ENCODE peak calls at places on chromosomes 3 and 15, in ten cellular contexts. B is A549, J is fibroblast of pulmonary artery, U is WTC11, T is BE2C, O is left lung, P is nephron progenitor cell, R is AG10803, N is endothelial cell of umbilical vein, I is breast epithelium. C is an unnamed sample.

GRCh38 chr15:78950343-78950742 is 5.5 kb upstream of the CTSH start:
- DNase-seq in B (no peak), J (no peak), U (no peak), I (no peak), N (no peak), O (no peak), T (no peak), P (no peak), R (no peak), C (no peak)

GRCh38 chr3:16084887-16085286 is 89.6 kb upstream of the GALNT15 start:
- DNase-seq in O (no peak), N (peak), P (no peak), T (no peak), U (no peak), I (no peak), B (no peak), J (peak), R (peak), C (no peak)

GRCh38 chr3:141080407-141080806 is 29.3 kb downstream of the SPSB4 start:
- DNase-seq in O (no peak), N (no peak), J (no peak), T (no peak), P (no peak), R (no peak), I (no peak), B (no peak), U (no peak), C (no peak)

GRCh38 chr3:58167431-58168351 is 43.1 kb downstream of the DNASE1L3 start:
- DNase-seq in T (peak), U (peak), I (no peak), N (peak), B (peak), J (peak), P (peak), O (peak), R (peak), C (peak)

GRCh38 chr15:64045774-64046346 is 425 bp downstream of the DAPK2 start:
- DNase-seq in B (no peak), I (no peak), N (no peak), J (no peak), U (no peak), R (no peak), P (no peak), T (no peak), O (no peak), C (peak)

GRCh38 chr3:155753038-155753647 is 8.3 kb upstream of the PLCH1 start:
- DNase-seq in O (no peak), U (no peak), P (no peak), J (peak), B (peak), R (peak), N (peak), T (no peak), I (no peak), C (no peak)

GRCh38 chr15:85407421-85408269 is 27.2 kb downstream of the AKAP13 start:
- DNase-seq in P (no peak), O (no peak), I (no peak), J (peak), R (peak), B (peak), N (peak), U (no peak), T (no peak), C (no peak)

GRCh38 chr3:71987089-71987735 is 202.3 kb upstream of the PROK2 start:
- DNase-seq in N (peak), T (no peak), O (no peak), B (peak), J (peak), I (no peak), P (no peak), R (no peak), U (peak), C (no peak)

GRCh38 chr15:78207641-78208340 is 26.6 kb downstream of the ACSBG1 start:
- DNase-seq in B (no peak), R (no peak), I (no peak), T (no peak), J (no peak), O (no peak), N (no peak), P (no peak), U (no peak), C (no peak)

GRCh38 chr15:87711011-87711410 is 545.5 kb downstream of the NTRK3 start:
- DNase-seq in N (no peak), U (no peak), P (no peak), T (no peak), B (no peak), J (peak), R (no peak), O (no peak), I (no peak), C (no peak)

GRCh38 chr15:38514601-38515000 is 50.0 kb downstream of the RASGRP1 start:
- DNase-seq in R (no peak), T (no peak), U (no peak), J (no peak), B (no peak), N (peak), O (no peak), I (no peak), P (peak), C (no peak)

GRCh38 chr15:25501828-25502446 is 63.1 kb upstream of the UBE3A start:
- DNase-seq in J (peak), R (peak), U (no peak), N (peak), B (peak), T (peak), O (no peak), P (no peak), I (no peak), C (no peak)

GRCh38 chr15:31024979-31025378 is 33.6 kb upstream of the MTMR10 start:
- DNase-seq in U (no peak), T (no peak), I (no peak), N (peak), P (no peak), O (no peak), J (peak), B (no peak), R (peak), C (no peak)

GRCh38 chr3:51337666-51338065 is 47.4 kb upstream of the MANF start:
- DNase-seq in T (no peak), N (no peak), P (no peak), B (no peak), R (no peak), U (no peak), O (no peak), J (no peak), I (no peak), C (no peak)

GRCh38 chr3:158808697-158809096 is 6.8 kb downstream of the MFSD1 start:
- DNase-seq in T (no peak), P (no peak), I (no peak), J (peak), O (peak), R (peak), U (no peak), B (no peak), N (no peak), C (no peak)

GRCh38 chr3:166902374-166902773 is 477.7 kb downstream of the ZBBX start:
- DNase-seq in T (no peak), P (no peak), N (no peak), R (no peak), B (no peak), O (no peak), U (no peak), I (no peak), J (peak), C (no peak)

GRCh38 chr3:179715582-179715981 is 62.7 kb downstream of the USP13 start:
- DNase-seq in R (peak), B (no peak), P (no peak), I (no peak), U (no peak), T (no peak), J (no peak), N (no peak), O (no peak), C (no peak)

GRCh38 chr3:11272913-11273574 is 847 bp downstream of the ATG7 start:
- DNase-seq in U (no peak), J (peak), N (no peak), O (no peak), B (no peak), R (peak), I (no peak), P (no peak), T (no peak), C (no peak)

GRCh38 chr3:16132926-16133325 is 41.6 kb upstream of the GALNT15 start:
- DNase-seq in I (no peak), J (peak), B (no peak), R (peak), O (no peak), T (no peak), P (no peak), N (no peak), U (no peak), C (no peak)

GRCh38 chr15:74402873-74403589 is 30.7 kb downstream of the SEMA7A start:
- DNase-seq in T (no peak), B (no peak), O (peak), I (no peak), J (no peak), R (no peak), P (no peak), U (no peak), N (no peak), C (no peak)

GRCh38 chr3:72398781-72399180 is 449.5 kb downstream of the SHQ1 start:
- DNase-seq in R (no peak), I (no peak), O (no peak), P (no peak), B (no peak), J (no peak), T (no peak), U (no peak), N (no peak), C (no peak)

GRCh38 chr3:3625461-3626271 is 173.6 kb upstream of the LRRN1 start:
- DNase-seq in P (no peak), I (no peak), N (no peak), T (no peak), B (no peak), O (no peak), J (no peak), U (no peak), R (no peak), C (no peak)

GRCh38 chr3:23806322-23807160 is 786 bp downstream of the UBE2E1 start:
- DNase-seq in N (peak), U (peak), T (peak), B (no peak), P (peak), R (no peak), I (no peak), O (peak), J (peak), C (peak)

GRCh38 chr3:143831998-143832397 is 16.3 kb downstream of the SLC9A9 start:
- DNase-seq in R (no peak), P (no peak), O (no peak), J (no peak), N (no peak), B (no peak), U (no peak), I (no peak), T (no peak), C (no peak)

GRCh38 chr3:5431811-5432378 is 244.4 kb downstream of the EDEM1 start:
- DNase-seq in N (no peak), T (no peak), R (no peak), O (no peak), B (no peak), U (no peak), I (no peak), P (no peak), J (no peak), C (no peak)

GRCh38 chr3:149471991-149472390 is 2.5 kb upstream of the TM4SF4 start:
- DNase-seq in U (no peak), P (no peak), N (no peak), O (no peak), R (peak), J (no peak), T (no peak), B (peak), I (no peak), C (no peak)

GRCh38 chr3:114447545-114447944 is 153.7 kb downstream of the TIGIT start:
- DNase-seq in J (no peak), I (no peak), P (no peak), R (no peak), U (no peak), B (no peak), O (no peak), T (no peak), N (no peak), C (no peak)

GRCh38 chr15:71125831-71126453 is 10.7 kb downstream of the THSD4 start:
- DNase-seq in J (no peak), P (no peak), I (no peak), N (no peak), R (no peak), T (peak), O (no peak), U (peak), B (peak), C (no peak)

GRCh38 chr15:100614336-100614735 is 11.9 kb downstream of the ASB7 start:
- DNase-seq in N (no peak), R (no peak), P (no peak), T (no peak), J (no peak), B (no peak), O (no peak), U (no peak), I (no peak), C (no peak)

GRCh38 chr3:38005076-38006020 is 14.8 kb downstream of the VILL start:
- DNase-seq in P (no peak), I (peak), O (no peak), B (no peak), U (no peak), T (no peak), R (peak), N (no peak), J (no peak), C (peak)

GRCh38 chr3:186991470-186991869 is 61.1 kb downstream of the ST6GAL1 start:
- DNase-seq in I (no peak), N (no peak), U (no peak), B (no peak), T (no peak), O (no peak), R (no peak), P (no peak), J (no peak), C (no peak)

GRCh38 chr3:11297126-11297525 is 24.9 kb downstream of the ATG7 start:
- DNase-seq in R (no peak), U (no peak), T (no peak), I (no peak), O (no peak), J (no peak), P (no peak), N (no peak), B (no peak), C (no peak)

GRCh38 chr3:157429703-157430102 is 6.9 kb upstream of the PTX3 start:
- DNase-seq in J (peak), I (no peak), B (no peak), U (no peak), O (no peak), N (peak), T (no peak), P (no peak), R (no peak), C (no peak)

GRCh38 chr15:70025413-70026296 is 72.1 kb downstream of the TLE3 start:
- DNase-seq in I (no peak), O (no peak), R (peak), J (no peak), N (no peak), P (no peak), B (no peak), T (no peak), U (no peak), C (no peak)

GRCh38 chr3:1251282-1252060 is 158.6 kb downstream of the CNTN6 start:
- DNase-seq in B (no peak), O (no peak), I (no peak), T (no peak), N (no peak), R (no peak), J (peak), U (no peak), P (no peak), C (no peak)
- TF ChIP-seq CTCF in B (no peak), O (no peak), I (no peak), T (peak), N (no peak), R (peak), J (peak), U (no peak), P (no peak), C (peak)

DNA sequence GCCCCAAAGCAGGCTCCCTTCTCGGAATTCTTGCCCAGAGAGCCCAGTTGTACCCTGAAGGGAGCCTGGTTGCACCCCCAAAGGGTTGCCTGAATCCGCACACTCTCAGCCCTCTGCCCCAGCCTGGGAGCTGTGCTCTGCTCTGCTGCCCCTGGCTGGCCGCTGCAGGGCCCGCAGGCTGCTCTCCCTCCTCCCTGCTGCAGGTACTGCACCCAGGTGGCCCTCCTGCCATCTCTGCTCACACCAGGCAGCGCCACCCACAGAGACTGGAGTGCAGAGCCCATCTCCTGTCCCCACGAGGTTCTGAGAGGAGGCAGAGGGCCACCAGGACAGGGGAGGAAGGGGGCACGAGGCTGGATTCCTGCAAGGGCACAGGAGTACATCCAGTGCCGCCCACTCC is 134.2 kb upstream of the NSMCE3 start:
- DNase-seq in P (no peak), O (no peak), R (no peak), I (no peak), T (no peak), U (peak), B (peak), N (no peak), J (no peak), C (no peak)
- TF ChIP-seq CTCF in P (no peak), O (no peak), R (no peak), I (no peak), T (no peak), U (no peak), B (no peak), N (no peak), J (no peak), C (no peak)

DNA sequence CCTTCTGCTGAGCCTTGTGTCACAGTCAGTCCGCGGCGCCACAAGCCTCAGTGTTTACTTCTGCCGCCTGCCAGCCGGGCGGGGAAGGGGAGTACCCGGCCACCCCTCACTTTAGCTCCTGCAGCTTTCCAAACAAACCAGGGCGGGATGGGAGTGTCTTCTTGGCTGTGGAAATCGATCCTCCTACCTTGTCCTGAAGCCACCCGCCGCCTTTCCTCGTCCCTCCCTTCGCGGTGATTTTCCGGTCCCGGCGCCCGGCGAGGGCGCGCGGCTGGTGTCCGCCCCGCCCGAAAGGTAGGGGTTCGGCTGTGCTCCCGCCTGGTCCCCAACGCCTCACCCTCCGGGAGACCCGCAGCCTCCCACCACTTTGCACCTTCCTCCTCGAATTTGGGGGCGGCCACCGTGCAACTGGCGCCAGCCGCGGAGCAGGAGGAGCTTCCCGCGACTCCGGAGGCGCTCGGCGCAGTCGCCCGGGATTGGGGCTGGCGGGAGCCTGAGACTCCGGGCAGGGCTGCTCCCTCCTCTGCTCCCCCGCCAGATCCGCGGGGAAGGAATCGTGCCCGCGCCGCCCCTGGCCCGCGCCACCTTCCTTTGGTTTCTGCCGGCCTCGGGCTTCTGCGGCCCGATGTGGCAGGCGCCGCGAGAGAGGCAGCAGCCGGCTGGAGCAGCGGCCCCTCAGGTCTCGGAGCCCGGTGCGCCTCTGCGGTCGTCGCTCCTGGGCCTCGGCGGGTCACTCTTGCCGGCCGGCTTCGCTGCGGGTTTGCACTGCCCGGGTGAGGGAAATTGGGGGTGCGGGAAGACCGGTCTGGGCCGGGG is 30.7 kb upstream of the ST3GAL6 start:
- DNase-seq in I (peak), J (peak), B (peak), P (peak), T (peak), U (peak), N (peak), O (peak), R (no peak), C (peak)
- TF ChIP-seq CTCF in I (no peak), J (no peak), B (no peak), P (no peak), T (no peak), U (no peak), N (no peak), O (no peak), R (no peak), C (no peak)

GRCh38 chr3:107627962-107628542 is 105.3 kb downstream of the BBX start:
- DNase-seq in I (no peak), O (no peak), U (no peak), T (no peak), B (no peak), R (no peak), P (no peak), J (no peak), N (peak), C (no peak)
- TF ChIP-seq CTCF in I (no peak), O (no peak), U (no peak), T (no peak), B (peak), R (no peak), P (no peak), J (peak), N (no peak), C (peak)

DNA sequence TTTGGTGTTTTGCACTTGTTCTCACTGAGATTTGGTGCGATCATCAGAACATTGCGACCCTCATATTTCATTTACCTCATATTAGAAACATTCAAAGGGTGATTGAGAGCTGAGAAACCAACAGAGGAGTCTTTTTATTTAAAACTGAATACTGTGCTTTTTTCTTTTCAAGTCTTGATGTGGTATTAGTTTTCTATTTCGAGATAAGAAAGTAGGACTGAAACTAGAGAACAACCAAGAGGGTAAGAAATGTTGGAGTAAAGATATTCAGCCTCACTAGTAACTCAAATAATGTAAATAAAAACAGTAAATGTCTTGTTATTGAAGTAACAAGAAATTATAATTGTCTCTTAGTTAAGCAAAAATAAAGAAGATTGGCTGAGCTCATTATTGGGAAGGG is 26.5 kb downstream of the EFHB start:
- DNase-seq in I (no peak), N (no peak), J (no peak), O (no peak), B (no peak), U (no peak), P (no peak), T (no peak), R (no peak), C (no peak)
- TF ChIP-seq CTCF in I (no peak), N (no peak), J (no peak), O (no peak), B (no peak), U (no peak), P (no peak), T (no peak), R (no peak), C (no peak)

C was measured in neural crest cell.